ENCODE peak calls at places on chromosome 18, in eight cellular contexts. W is fibroblast of mammary gland, M is thyroid gland, O is progenitor cell of endocrine pancreas, R is glutamatergic neuron, A is epithelial cell of proximal tubule, C is heart right ventricle, I is fibroblast of the aortic adventitia. D is an unnamed sample.

GRCh38 chr18:56323673-56324072 is 314.7 kb downstream of the TXNL1 start:
- DNase-seq in I (no peak), R (no peak), A (no peak), W (no peak), C (no peak), O (no peak), M (no peak), D (no peak)

GRCh38 chr18:31244737-31245432 is 73.1 kb upstream of the DSG1 start:
- DNase-seq in M (no peak), O (no peak), W (no peak), I (no peak), C (no peak), A (peak), R (no peak), D (no peak)

GRCh38 chr18:28834889-28835288 is 658.0 kb upstream of the CDH2 start:
- DNase-seq in I (peak), R (no peak), W (peak), C (no peak), O (no peak), M (no peak), A (no peak), D (no peak)

GRCh38 chr18:63879684-63880083 is 7.8 kb upstream of the SERPINB2 start:
- DNase-seq in A (no peak), I (peak), W (peak), R (no peak), O (no peak), M (no peak), C (no peak), D (peak)

GRCh38 chr18:38545071-38545470 is 979.5 kb upstream of the CELF4 start:
- DNase-seq in M (no peak), C (no peak), I (no peak), W (no peak), O (no peak), A (no peak), R (peak), D (peak)

GRCh38 chr18:2002178-2002577 is 569.1 kb downstream of the METTL4 start:
- DNase-seq in O (no peak), M (no peak), A (no peak), R (no peak), W (no peak), C (no peak), I (peak), D (no peak)

GRCh38 chr18:35775887-35776286 is 194.3 kb downstream of the GALNT1 start:
- DNase-seq in W (peak), M (no peak), I (peak), A (no peak), C (no peak), R (no peak), O (no peak), D (peak)

GRCh38 chr18:9743200-9744016 is 35.3 kb downstream of the RAB31 start:
- DNase-seq in R (no peak), C (no peak), I (peak), W (peak), O (no peak), A (peak), M (no peak), D (peak)

GRCh38 chr18:1438458-1438910 is 533.8 kb downstream of the ADCYAP1 start:
- DNase-seq in R (no peak), I (no peak), C (no peak), O (no peak), A (no peak), M (no peak), W (no peak), D (no peak)

GRCh38 chr18:44545359-44545985 is 135.2 kb upstream of the SETBP1 start:
- DNase-seq in I (no peak), R (no peak), W (no peak), A (no peak), C (no peak), O (no peak), M (no peak), D (no peak)

GRCh38 chr18:31104444-31104843 is 2.2 kb upstream of the DSC2 start:
- DNase-seq in W (no peak), O (no peak), C (no peak), R (no peak), I (no peak), A (no peak), M (no peak), D (no peak)

GRCh38 chr18:12879840-12880531 is 4.1 kb downstream of the PTPN2 start:
- DNase-seq in C (no peak), M (no peak), A (no peak), O (no peak), W (peak), I (no peak), R (no peak), D (peak)

DNA sequence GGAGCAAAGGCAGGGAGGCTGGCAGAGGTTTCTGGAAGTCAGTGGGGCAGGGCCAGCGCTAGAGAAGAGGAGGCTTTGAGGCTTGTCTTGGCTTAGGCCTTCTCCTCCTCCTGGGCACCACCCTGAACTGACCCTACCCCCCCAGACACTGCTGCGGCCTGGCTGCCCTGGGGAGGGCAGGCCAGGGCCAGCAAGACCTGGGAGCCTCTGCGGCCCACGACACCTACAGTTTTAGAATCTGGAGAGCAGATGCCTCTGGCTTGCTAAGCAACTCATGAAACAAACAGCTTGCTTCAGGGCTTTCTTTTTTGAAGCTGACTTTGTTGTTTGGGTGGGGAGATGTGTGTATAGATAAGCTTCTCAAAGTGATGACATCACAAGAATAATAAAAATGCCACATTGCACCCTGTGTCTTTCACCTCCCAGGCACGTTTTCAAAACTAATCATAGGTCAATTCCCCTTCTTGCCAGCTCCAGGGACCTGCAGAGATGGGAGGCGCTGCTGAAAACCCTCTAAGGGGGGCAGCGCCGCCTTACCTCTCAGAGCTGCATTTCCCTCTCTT is 46.2 kb upstream of the SMAD7 start:
- DNase-seq in O (no peak), I (peak), R (no peak), C (no peak), A (no peak), W (peak), M (peak), D (peak)
- TF ChIP-seq CTCF in O (no peak), I (no peak), R (no peak), C (no peak), A (no peak), W (no peak), M (no peak), D (no peak)

GRCh38 chr18:42069036-42069435 is 114.0 kb downstream of the PIK3C3 start:
- DNase-seq in M (no peak), R (no peak), A (no peak), O (no peak), C (no peak), W (no peak), I (no peak), D (no peak)

GRCh38 chr18:42074704-42075103 is 119.7 kb downstream of the PIK3C3 start:
- DNase-seq in I (no peak), C (no peak), M (no peak), R (no peak), A (no peak), W (no peak), O (no peak), D (no peak)

GRCh38 chr18:42067527-42067926 is 112.5 kb downstream of the PIK3C3 start:
- DNase-seq in W (no peak), C (no peak), A (no peak), M (no peak), R (no peak), I (no peak), O (no peak), D (no peak)

GRCh38 chr18:42068030-42068429 is 113.0 kb downstream of the PIK3C3 start:
- DNase-seq in O (no peak), R (no peak), C (no peak), M (no peak), W (no peak), A (peak), I (no peak), D (no peak)

GRCh38 chr18:42072407-42072806 is 117.4 kb downstream of the PIK3C3 start:
- DNase-seq in O (no peak), C (no peak), A (no peak), R (no peak), I (no peak), M (no peak), W (no peak), D (no peak)
- TF ChIP-seq CTCF in O (no peak), C (no peak), A (peak), R (no peak), I (no peak), M (no peak), W (peak), D (no peak)

DNA sequence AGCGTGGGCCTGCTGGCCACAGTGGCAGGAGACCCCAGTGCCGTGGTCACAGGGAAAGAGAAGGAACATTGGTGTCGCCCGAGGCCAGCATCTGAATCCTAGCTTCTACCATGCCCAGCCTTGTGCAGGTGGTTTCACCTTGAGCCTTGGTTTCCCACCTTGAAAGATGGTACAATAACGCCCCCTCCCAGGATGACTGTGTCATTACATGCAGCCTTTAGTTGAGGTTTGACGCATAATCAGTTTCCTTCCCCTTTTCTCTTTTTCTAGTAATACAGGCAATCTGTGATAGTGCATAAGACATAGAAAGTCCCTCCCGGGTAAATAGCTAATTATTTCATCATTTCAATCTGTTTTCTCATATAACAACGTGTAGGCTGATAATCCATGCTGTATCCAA is 29.9 kb upstream of the ZNF407 start:
- DNase-seq in O (no peak), R (no peak), W (no peak), C (no peak), I (no peak), M (no peak), A (no peak), D (no peak)
- TF ChIP-seq CTCF in O (peak), R (no peak), W (no peak), C (peak), I (no peak), M (no peak), A (no peak), D (peak)

DNA sequence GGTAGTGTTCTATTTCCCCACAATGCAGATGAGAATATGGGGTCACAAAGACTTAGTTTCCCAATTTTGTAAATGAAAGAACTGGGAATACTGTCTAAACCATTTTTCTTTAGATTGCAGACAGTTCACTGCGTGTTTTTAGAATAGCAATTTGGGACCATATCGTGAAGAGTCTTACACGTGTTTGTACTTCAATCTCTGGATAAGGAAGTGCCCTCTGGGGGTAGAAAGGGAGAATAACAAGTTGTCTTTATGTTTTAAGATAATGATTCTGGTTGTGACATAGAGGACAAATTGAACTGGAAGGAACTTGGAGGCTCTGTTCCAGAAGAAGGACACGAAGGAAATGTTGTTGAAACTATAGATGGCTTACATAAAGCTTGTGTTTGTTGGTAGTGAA is 457.7 kb downstream of the CBLN2 start:
- DNase-seq in W (peak), M (no peak), C (no peak), I (peak), A (no peak), R (no peak), O (no peak), D (peak)
- TF ChIP-seq CTCF in W (peak), M (no peak), C (peak), I (peak), A (peak), R (peak), O (peak), D (peak)

DNA sequence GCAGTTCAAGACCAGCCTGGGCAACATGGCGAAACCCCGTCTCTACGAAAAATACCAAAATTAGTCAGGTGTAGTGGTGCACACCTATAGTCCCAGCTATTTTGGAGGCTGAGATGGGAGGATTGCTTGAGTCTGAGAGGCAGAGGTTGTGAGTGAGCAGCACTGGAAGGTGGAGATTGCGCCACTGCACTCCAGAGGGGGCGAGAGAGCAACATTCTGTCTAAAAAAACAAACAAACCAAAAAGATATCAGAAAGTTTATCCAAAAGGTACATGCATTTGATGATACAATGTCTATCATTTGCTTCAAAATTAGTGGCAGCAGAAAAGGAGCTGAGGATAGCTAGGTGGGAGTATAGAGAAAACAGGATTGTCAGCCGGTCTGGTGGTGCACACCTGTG is 39.8 kb upstream of the CABLES1 start:
- DNase-seq in O (no peak), A (no peak), C (no peak), M (no peak), I (no peak), R (no peak), W (no peak), D (no peak)
- TF ChIP-seq CTCF in O (no peak), A (peak), C (no peak), M (no peak), I (no peak), R (no peak), W (no peak), D (no peak)

GRCh38 chr18:61503688-61504087 is 170.5 kb downstream of the CDH20 start:
- DNase-seq in W (peak), I (peak), C (no peak), O (no peak), A (no peak), M (no peak), R (no peak), D (no peak)

DNA sequence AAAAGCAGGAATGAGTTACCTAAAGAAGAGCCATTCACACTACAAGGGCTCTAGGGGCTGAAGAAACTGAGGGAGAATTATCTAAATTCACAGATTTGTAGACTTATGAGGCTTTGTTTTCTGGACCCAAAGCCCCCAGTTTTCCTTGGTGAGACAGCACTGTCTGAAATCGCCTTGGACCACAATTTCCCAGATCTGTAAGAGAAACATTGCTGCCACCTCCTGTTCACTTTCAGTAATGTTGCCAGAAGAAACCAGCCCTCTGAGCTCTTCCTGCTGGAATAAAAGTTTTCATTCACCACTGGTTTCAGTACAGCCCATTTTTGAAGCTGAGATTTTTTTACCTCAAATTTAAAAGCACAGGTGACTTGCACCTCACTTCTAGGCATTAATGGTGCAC is 169.2 kb downstream of the CDH20 start:
- DNase-seq in I (peak), M (no peak), A (peak), R (peak), W (peak), C (peak), O (peak), D (peak)
- TF ChIP-seq CTCF in I (peak), M (peak), A (peak), R (peak), W (peak), C (peak), O (peak), D (peak)

GRCh38 chr18:34077599-34077998 is 147.1 kb downstream of the NOL4 start:
- DNase-seq in O (no peak), W (no peak), M (no peak), I (no peak), A (no peak), C (no peak), R (no peak), D (no peak)
- TF ChIP-seq CTCF in O (no peak), W (peak), M (no peak), I (peak), A (peak), C (no peak), R (peak), D (no peak)

GRCh38 chr18:3982541-3982940 is 472.6 kb downstream of the DLGAP1 start:
- DNase-seq in R (no peak), A (no peak), W (peak), I (no peak), M (no peak), O (no peak), C (no peak), D (no peak)

GRCh38 chr18:3983351-3983969 is 471.6 kb downstream of the DLGAP1 start:
- DNase-seq in C (no peak), R (no peak), M (no peak), A (no peak), O (no peak), I (peak), W (peak), D (no peak)

GRCh38 chr18:3984163-3984757 is 470.8 kb downstream of the DLGAP1 start:
- DNase-seq in M (no peak), R (no peak), C (no peak), O (no peak), I (no peak), A (no peak), W (peak), D (no peak)

GRCh38 chr18:3985030-3985429 is 470.1 kb downstream of the DLGAP1 start:
- DNase-seq in W (peak), I (peak), C (no peak), O (no peak), R (no peak), M (no peak), A (no peak), D (no peak)

DNA sequence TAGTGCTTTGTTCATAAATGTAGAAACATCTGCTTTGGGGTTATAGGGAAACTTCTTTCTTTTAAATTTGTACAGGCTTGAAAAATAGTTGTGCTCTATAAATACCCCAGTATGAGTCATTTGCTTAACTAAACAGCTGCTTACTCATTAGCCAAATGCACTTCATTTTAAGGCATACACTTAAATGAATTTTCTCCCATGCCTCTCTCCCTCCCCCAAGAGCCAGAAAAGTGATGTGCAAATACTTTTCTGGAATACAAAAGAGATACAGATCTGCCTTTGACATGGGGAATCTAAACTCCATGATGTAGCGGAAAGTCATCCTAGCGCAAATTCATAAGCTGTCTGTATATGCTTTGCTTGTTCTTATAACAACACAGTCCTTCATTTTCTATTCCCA is 469.4 kb downstream of the DLGAP1 start:
- DNase-seq in C (no peak), I (peak), W (peak), M (no peak), A (no peak), R (no peak), O (no peak), D (no peak)
- TF ChIP-seq CTCF in C (no peak), I (no peak), W (peak), M (no peak), A (peak), R (no peak), O (no peak), D (no peak)

D was measured in NB4.